ENCODE peak calls at places on chromosomes 5 and 9, in seven cellular contexts. Y is HepG2, K is AG09309, H is lower lobe of right lung, R is fibroblast of lung, T is kidney epithelial cell, L is MCF 10A. S is an unnamed sample.

GRCh38 chr5:98365126-98365525 is 408.3 kb upstream of the RGMB start:
- DNase-seq in Y (no peak), K (no peak), H (no peak), R (no peak), T (no peak), L (no peak), S (no peak)

GRCh38 chr5:96483878-96484277 is 50.8 kb upstream of the PCSK1 start:
- DNase-seq in Y (peak), K (no peak), H (no peak), R (peak), T (peak), L (peak), S (no peak)

GRCh38 chr5:10479226-10479721 is 37.6 kb downstream of the ROPN1L start:
- DNase-seq in Y (no peak), K (no peak), H (peak), R (peak), T (peak), L (peak), S (peak)

GRCh38 chr9:87698069-87698809 is 27.7 kb upstream of the CTSL start:
- DNase-seq in Y (no peak), K (no peak), H (peak), R (no peak), T (no peak), L (no peak), S (no peak)

GRCh38 chr9:87372401-87372851 is 125.2 kb upstream of the DAPK1 start:
- DNase-seq in Y (peak), K (no peak), H (no peak), R (no peak), T (no peak), L (no peak), S (no peak)

GRCh38 chr9:127194881-127195713 is 69.5 kb upstream of the GARNL3 start:
- DNase-seq in Y (peak), K (no peak), H (peak), R (peak), T (peak), L (peak), S (no peak)

GRCh38 chr5:76402880-76403712 is at the start of gene IQGAP2:
- DNase-seq in Y (peak), K (no peak), H (peak), R (peak), T (peak), L (peak), S (no peak)

GRCh38 chr5:77155179-77155839 is 55.2 kb upstream of the PDE8B start:
- DNase-seq in Y (no peak), K (no peak), H (no peak), R (no peak), T (no peak), L (no peak), S (no peak)

GRCh38 chr9:98271479-98271878 is 16.0 kb upstream of the TBC1D2 start:
- DNase-seq in Y (no peak), K (no peak), H (no peak), R (no peak), T (no peak), L (no peak), S (no peak)

GRCh38 chr5:170791325-170791954 is 7.9 kb downstream of the GABRP start:
- DNase-seq in Y (peak), K (peak), H (peak), R (peak), T (peak), L (peak), S (peak)

GRCh38 chr5:9370256-9370655 is 175.6 kb downstream of the SEMA5A start:
- DNase-seq in Y (no peak), K (no peak), H (no peak), R (peak), T (no peak), L (no peak), S (no peak)

GRCh38 chr9:136441681-136442245 is 2.1 kb upstream of the INPP5E start:
- DNase-seq in Y (peak), K (no peak), H (no peak), R (no peak), T (no peak), L (no peak), S (no peak)

GRCh38 chr9:131856105-131856504 is 116.2 kb upstream of the RAPGEF1 start:
- DNase-seq in Y (peak), K (no peak), H (no peak), R (no peak), T (no peak), L (no peak), S (no peak)
- TF ChIP-seq CTCF in Y (peak), K (no peak), H (no peak), R (no peak), T (peak), L (no peak), S (no peak)

GRCh38 chr9:4393806-4394523 is 94.1 kb upstream of the GLIS3 start:
- DNase-seq in Y (no peak), K (no peak), H (no peak), R (no peak), T (no peak), L (no peak), S (no peak)
- TF ChIP-seq CTCF in Y (no peak), K (peak), H (no peak), R (no peak), T (no peak), L (no peak), S (no peak)

GRCh38 chr5:138354926-138355378 is 2.5 kb downstream of the KDM3B start:
- DNase-seq in Y (peak), K (peak), H (no peak), R (peak), T (no peak), L (peak), S (peak)
- TF ChIP-seq CTCF in Y (peak), K (peak), H (no peak), R (no peak), T (no peak), L (no peak), S (no peak)

GRCh38 chr5:14008819-14009311 is 64.4 kb upstream of the DNAH5 start:
- DNase-seq in Y (peak), K (no peak), H (peak), R (no peak), T (no peak), L (peak), S (no peak)

GRCh38 chr5:14016549-14016948 is 72.1 kb upstream of the DNAH5 start:
- DNase-seq in Y (no peak), K (no peak), H (no peak), R (no peak), T (no peak), L (no peak), S (no peak)

GRCh38 chr5:14009575-14009974 is 65.1 kb upstream of the DNAH5 start:
- DNase-seq in Y (no peak), K (no peak), H (no peak), R (no peak), T (no peak), L (no peak), S (no peak)

GRCh38 chr5:14006823-14007510 is 62.5 kb upstream of the DNAH5 start:
- DNase-seq in Y (no peak), K (no peak), H (no peak), R (no peak), T (no peak), L (no peak), S (no peak)

GRCh38 chr5:14011089-14012004 is 66.9 kb upstream of the DNAH5 start:
- DNase-seq in Y (peak), K (peak), H (peak), R (peak), T (peak), L (peak), S (peak)
- TF ChIP-seq CTCF in Y (peak), K (no peak), H (peak), R (no peak), T (no peak), L (no peak), S (no peak)